ENCODE peak calls at places on chromosomes 12 and 14, in nine cellular contexts. M, R, A, Q, Z, W, E, G and X are unnamed samples.

GRCh38 chr12:116091579-116091978 is 185.9 kb downstream of the MED13L start:
- DNase-seq in W (no peak), A (no peak), R (no peak), E (no peak), Z (no peak), Q (no peak), G (no peak), M (no peak), X (no peak)

GRCh38 chr14:94011795-94012194 is 14.3 kb upstream of the OTUB2 start:
- DNase-seq in Z (no peak), R (peak; percentile 29), W (no peak), Q (no peak), E (no peak), A (no peak), G (no peak), M (no peak), X (no peak)

GRCh38 chr14:69298131-69299071 is 38.4 kb downstream of the GALNT16 start:
- DNase-seq in R (no peak), M (no peak), E (no peak), Q (no peak), Z (no peak), W (no peak), G (no peak), A (no peak), X (peak; percentile 42)

GRCh38 chr14:104219731-104220224 is 81.4 kb downstream of the KIF26A start:
- DNase-seq in M (no peak), R (no peak), E (no peak), Z (no peak), Q (no peak), A (no peak), W (no peak), G (no peak), X (no peak)

GRCh38 chr14:93023039-93023438 is 92.7 kb downstream of the ITPK1 start:
- DNase-seq in R (no peak), W (no peak), M (no peak), G (no peak), E (no peak), Q (no peak), Z (no peak), A (no peak), X (no peak)

GRCh38 chr12:66296171-66296683 is 6.1 kb upstream of the HELB start:
- DNase-seq in M (no peak), G (no peak), E (no peak), A (no peak), Q (no peak), Z (no peak), R (no peak), W (no peak), X (no peak)

GRCh38 chr14:93067088-93067487 is 48.6 kb downstream of the ITPK1 start:
- DNase-seq in M (no peak), E (no peak), R (no peak), A (no peak), W (no peak), Z (no peak), G (no peak), Q (no peak), X (no peak)

GRCh38 chr14:25034803-25035681 is 14.9 kb downstream of the STXBP6 start:
- DNase-seq in E (no peak), Z (no peak), M (no peak), Q (no peak), W (peak; percentile 12), A (no peak), R (no peak), G (no peak), X (no peak)

GRCh38 chr12:11716794-11717532 is 67.5 kb downstream of the ETV6 start:
- DNase-seq in G (no peak), W (no peak), E (no peak), R (no peak), Q (no peak), Z (no peak), A (no peak), M (no peak), X (no peak)

GRCh38 chr14:72847721-72848120 is 46.2 kb downstream of the DPF3 start:
- DNase-seq in G (no peak), R (no peak), Z (no peak), W (no peak), M (no peak), Q (no peak), A (no peak), E (no peak), X (no peak)

GRCh38 chr12:129310346-129310745 is 457.1 kb downstream of the GLT1D1 start:
- DNase-seq in W (no peak), Q (no peak), G (no peak), R (no peak), Z (no peak), E (no peak), M (peak; percentile 29), A (no peak), X (no peak)

GRCh38 chr14:51396222-51396815 is 156.3 kb downstream of the TMX1 start:
- DNase-seq in M (no peak), A (no peak), W (peak; percentile 38), G (no peak), Q (no peak), E (no peak), Z (no peak), R (peak; percentile 96), X (no peak)

GRCh38 chr12:94209240-94209639 is 60.9 kb downstream of the PLXNC1 start:
- DNase-seq in E (no peak), W (no peak), M (no peak), G (no peak), R (no peak), A (no peak), Q (no peak), Z (no peak), X (no peak)

GRCh38 chr12:27844427-27845090 is 64.5 kb upstream of the MANSC4 start:
- DNase-seq in Z (no peak), Q (no peak), M (no peak), W (peak; percentile 50), E (no peak), A (no peak), G (no peak), R (no peak), X (no peak)

GRCh38 chr12:62194031-62194430 is 66.2 kb upstream of the USP15 start:
- DNase-seq in Q (no peak), E (no peak), M (no peak), A (no peak), Z (no peak), G (no peak), R (no peak), W (no peak), X (no peak)

GRCh38 chr12:19692566-19692965 is 253.3 kb downstream of the AEBP2 start:
- DNase-seq in R (no peak), Q (no peak), A (no peak), W (no peak), E (no peak), Z (no peak), M (no peak), G (no peak), X (no peak)

GRCh38 chr12:5124401-5124800 is 80.7 kb downstream of the KCNA5 start:
- DNase-seq in E (no peak), Z (no peak), A (no peak), Q (no peak), W (no peak), G (no peak), R (no peak), M (no peak), X (no peak)

GRCh38 chr12:43891856-43892574 is 56.1 kb downstream of the TMEM117 start:
- DNase-seq in Z (no peak), A (no peak), G (no peak), W (no peak), E (no peak), R (no peak), Q (no peak), M (no peak), X (no peak)

GRCh38 chr12:32896438-32897275 is at the start of gene PKP2:
- DNase-seq in E (no peak), Q (no peak), Z (no peak), M (peak; percentile 71), A (peak; percentile 71), W (peak; percentile 99), R (no peak), G (no peak), X (no peak)

GRCh38 chr12:80068173-80068572 is 31.2 kb upstream of the OTOGL start:
- DNase-seq in W (no peak), R (no peak), A (no peak), G (no peak), Q (no peak), Z (no peak), M (no peak), E (no peak), X (no peak)

GRCh38 chr12:113301811-113302210 is 33.1 kb downstream of the SLC8B1 start:
- DNase-seq in R (no peak), E (no peak), G (no peak), Q (no peak), W (no peak), M (no peak), A (no peak), Z (no peak), X (no peak)